ENCODE peak calls at places on chromosomes 7 and 10, in four cellular contexts. R is pancreas, X is RWPE2, Z is sigmoid colon. B is an unnamed sample. For H3K4me1 and H3K36me3, the result is how much of the 10 kb centered on the place peaks cover.

GRCh38 chr7:116353614-116354013 is 143.3 kb downstream of the TES start:
- DNase-seq in R (peak), X (no peak), Z (peak), B (peak)

GRCh38 chr10:72728462-72728861 is 36.5 kb downstream of the MCU start:
- DNase-seq in R (no peak), X (no peak), Z (no peak), B (no peak)

GRCh38 chr7:25849361-25850184 is 302.4 kb upstream of the NFE2L3 start:
- DNase-seq in R (peak), X (no peak), Z (no peak), B (no peak)

GRCh38 chr10:4984971-4985594 is 18.6 kb downstream of the AKR1C2 start:
- DNase-seq in R (no peak), X (no peak), Z (no peak), B (no peak)

GRCh38 chr7:100080895-100081534 is 508 bp downstream of the ZNF3 start:
- DNase-seq in R (no peak), X (no peak), Z (no peak), B (no peak)

GRCh38 chr10:58856508-58857240 is 319.8 kb upstream of the PHYHIPL start:
- DNase-seq in R (peak), X (peak), Z (no peak), B (peak)

GRCh38 chr10:12198156-12198555 is 2.2 kb downstream of the CDC123 start:
- DNase-seq in R (no peak), X (no peak), Z (no peak), B (no peak)

GRCh38 chr7:95859434-95859833 is 87.1 kb downstream of the DYNC1I1 start:
- DNase-seq in R (no peak), X (no peak), Z (no peak), B (no peak)

GRCh38 chr10:86363184-86363832 is 3.3 kb downstream of the GRID1 start:
- DNase-seq in R (no peak), X (peak), Z (peak), B (no peak)

GRCh38 chr10:66713387-66713786 is 212.4 kb upstream of the LRRTM3 start:
- DNase-seq in R (no peak), X (no peak), Z (no peak), B (no peak)

GRCh38 chr10:126598009-126598408 is 72.5 kb downstream of the C10orf90 start:
- DNase-seq in R (peak), X (no peak), Z (no peak), B (no peak)

GRCh38 chr7:114969096-114969495 is 47.2 kb downstream of the MDFIC start:
- DNase-seq in R (no peak), X (no peak), Z (no peak), B (no peak)

GRCh38 chr10:102384606-102385429 is 10.7 kb upstream of the NFKB2 start:
- DNase-seq in R (no peak), X (no peak), Z (no peak), B (no peak)

GRCh38 chr10:124522903-124523260 is 61.3 kb downstream of the LHPP start:
- DNase-seq in R (no peak), X (no peak), Z (peak), B (no peak)

GRCh38 chr7:90625562-90625961 is 29.4 kb downstream of the CDK14 start:
- DNase-seq in R (no peak), X (peak), Z (peak), B (no peak)

GRCh38 chr7:110604885-110605284 is 486.0 kb upstream of the LRRN3 start:
- DNase-seq in R (no peak), X (no peak), Z (no peak), B (no peak)

GRCh38 chr7:25636871-25637283 is 408.6 kb upstream of the NPVF start:
- DNase-seq in R (no peak), X (no peak), Z (no peak), B (no peak)

GRCh38 chr10:11016959-11017574 is 605 bp upstream of the CELF2 start:
- DNase-seq in R (no peak), X (no peak), Z (no peak), B (no peak)

GRCh38 chr7:141071855-141072547 is 1.9 kb upstream of the TMEM178B start:
- DNase-seq in R (no peak), X (no peak), Z (no peak), B (no peak)

GRCh38 chr10:84783386-84783785 is 455.0 kb downstream of the CCSER2 start:
- DNase-seq in R (no peak), X (no peak), Z (no peak), B (no peak)

GRCh38 chr7:134905375-134905774 is 80.9 kb upstream of the AGBL3 start:
- DNase-seq in R (peak), X (no peak), Z (peak), B (peak)

GRCh38 chr10:1376384-1376945 is 320.3 kb downstream of the WDR37 start:
- DNase-seq in R (no peak), X (no peak), Z (no peak), B (no peak)

GRCh38 chr7:85564861-85565630 is 378.2 kb upstream of the SEMA3D start:
- DNase-seq in R (no peak), X (no peak), Z (no peak), B (no peak)

GRCh38 chr7:111029574-111030357 is 61.2 kb upstream of the LRRN3 start:
- DNase-seq in R (no peak), X (no peak), Z (no peak), B (peak)

GRCh38 chr7:7424151-7424873 is 111.4 kb downstream of the COL28A1 start:
- DNase-seq in R (peak), X (no peak), Z (peak), B (peak)

GRCh38 chr7:20323587-20323986 is 7.1 kb upstream of the ITGB8 start:
- DNase-seq in R (no peak), X (no peak), Z (no peak), B (no peak)

GRCh38 chr7:22597845-22598244 is 97.9 kb upstream of the STEAP1B start:
- DNase-seq in R (no peak), X (no peak), Z (no peak), B (no peak)

GRCh38 chr10:129820451-129820850 is 143.6 kb downstream of the EBF3 start:
- DNase-seq in R (no peak), X (no peak), Z (no peak), B (no peak)

GRCh38 chr10:62501547-62501946 is 127.4 kb downstream of the ZNF365 start:
- DNase-seq in R (no peak), X (no peak), Z (no peak), B (no peak)

GRCh38 chr7:137851361-137851945 is 4.7 kb upstream of the DGKI start:
- DNase-seq in R (no peak), X (no peak), Z (no peak), B (no peak)

GRCh38 chr10:61752111-61753011 is 89.6 kb downstream of the CABCOCO1 start:
- DNase-seq in R (no peak), X (no peak), Z (no peak), B (no peak)

GRCh38 chr7:134919240-134919641 is 67.1 kb upstream of the AGBL3 start:
- DNase-seq in R (no peak), X (no peak), Z (no peak), B (no peak)

GRCh38 chr7:44078521-44078920 is 3.8 kb downstream of the POLM start:
- DNase-seq in R (no peak), X (no peak), Z (no peak), B (no peak)

GRCh38 chr7:128352138-128352537 is 8.4 kb upstream of the RBM28 start:
- DNase-seq in R (peak), X (peak), Z (peak), B (no peak)
- TF ChIP-seq CTCF in R (peak), X (peak), Z (peak), B (peak)

DNA sequence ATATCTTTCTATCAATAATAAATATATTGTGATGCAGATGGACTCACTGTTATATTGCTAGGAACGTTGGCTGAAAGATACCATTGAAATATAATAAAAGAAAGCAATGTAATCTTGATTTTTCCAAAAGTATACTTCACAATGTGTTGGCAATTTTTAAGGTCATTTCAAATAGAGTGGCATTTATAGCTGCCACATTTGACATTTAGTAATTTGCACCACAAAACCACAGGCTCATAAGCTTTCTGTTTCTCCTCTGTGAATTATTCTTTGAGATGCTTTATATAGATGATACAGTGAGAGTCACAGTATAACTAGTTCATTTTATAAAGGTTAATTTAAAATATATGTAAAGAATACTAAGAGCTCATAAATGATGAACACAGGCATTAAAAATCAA is 44.6 kb downstream of the TMEM168 start:
- DNase-seq in R (no peak), X (no peak), Z (no peak), B (no peak)
- H3K4me1 ChIP-seq in R (under half), X (under half), Z (under half), B (under half)

DNA sequence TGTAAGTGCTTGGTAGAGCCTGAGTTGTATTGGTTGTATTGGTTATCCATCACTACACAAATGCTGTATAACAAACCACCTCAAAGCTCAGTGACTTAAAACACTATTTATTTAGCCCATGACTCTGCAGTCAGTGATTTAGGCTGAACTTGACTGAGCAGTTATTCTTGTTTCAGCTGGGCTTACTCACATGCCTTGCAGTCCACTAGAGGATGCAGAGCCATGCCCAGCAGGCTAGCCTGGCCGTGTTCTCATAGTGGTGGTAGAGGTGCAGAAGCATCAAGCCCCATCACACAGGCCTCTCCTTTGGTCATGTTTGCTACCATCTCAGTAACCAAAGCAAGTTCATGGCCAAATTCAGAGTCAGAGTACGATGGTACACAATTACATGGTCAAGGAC is 43.9 kb downstream of the LUC7L2 start:
- DNase-seq in R (no peak), X (no peak), Z (no peak), B (no peak)
- H3K36me3 ChIP-seq in R (half or more), X (half or more), Z (under half), B (half or more)

DNA sequence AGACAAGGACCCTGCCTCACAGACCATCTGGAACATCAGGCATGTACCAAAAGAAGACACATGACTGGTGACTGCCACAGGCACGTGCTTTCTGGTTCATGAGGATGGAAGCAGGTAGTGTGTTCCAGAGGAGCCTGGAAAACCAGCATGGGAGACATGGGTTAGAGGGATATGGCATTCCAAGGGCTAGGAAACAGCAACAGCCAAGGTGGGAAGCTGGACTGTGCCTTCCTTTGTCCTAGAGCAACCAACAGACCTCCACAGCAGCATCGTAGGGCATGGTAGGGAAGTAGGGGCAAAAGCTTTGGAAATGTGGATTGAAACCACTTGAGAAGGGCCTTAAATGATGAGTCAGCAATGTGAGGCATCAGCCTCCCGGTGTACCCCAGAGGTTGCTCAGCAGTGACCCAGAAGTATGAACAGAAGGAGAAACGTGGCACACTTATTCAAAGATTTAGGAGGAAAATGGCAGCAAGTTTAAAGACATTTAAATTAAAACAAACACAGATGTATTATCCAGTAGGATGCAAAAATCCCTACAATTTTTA is 51.0 kb downstream of the PRLHR start:
- DNase-seq in R (no peak), X (no peak), Z (no peak), B (no peak)
- TF ChIP-seq CTCF in R (no peak), X (peak), Z (no peak), B (no peak)

DNA sequence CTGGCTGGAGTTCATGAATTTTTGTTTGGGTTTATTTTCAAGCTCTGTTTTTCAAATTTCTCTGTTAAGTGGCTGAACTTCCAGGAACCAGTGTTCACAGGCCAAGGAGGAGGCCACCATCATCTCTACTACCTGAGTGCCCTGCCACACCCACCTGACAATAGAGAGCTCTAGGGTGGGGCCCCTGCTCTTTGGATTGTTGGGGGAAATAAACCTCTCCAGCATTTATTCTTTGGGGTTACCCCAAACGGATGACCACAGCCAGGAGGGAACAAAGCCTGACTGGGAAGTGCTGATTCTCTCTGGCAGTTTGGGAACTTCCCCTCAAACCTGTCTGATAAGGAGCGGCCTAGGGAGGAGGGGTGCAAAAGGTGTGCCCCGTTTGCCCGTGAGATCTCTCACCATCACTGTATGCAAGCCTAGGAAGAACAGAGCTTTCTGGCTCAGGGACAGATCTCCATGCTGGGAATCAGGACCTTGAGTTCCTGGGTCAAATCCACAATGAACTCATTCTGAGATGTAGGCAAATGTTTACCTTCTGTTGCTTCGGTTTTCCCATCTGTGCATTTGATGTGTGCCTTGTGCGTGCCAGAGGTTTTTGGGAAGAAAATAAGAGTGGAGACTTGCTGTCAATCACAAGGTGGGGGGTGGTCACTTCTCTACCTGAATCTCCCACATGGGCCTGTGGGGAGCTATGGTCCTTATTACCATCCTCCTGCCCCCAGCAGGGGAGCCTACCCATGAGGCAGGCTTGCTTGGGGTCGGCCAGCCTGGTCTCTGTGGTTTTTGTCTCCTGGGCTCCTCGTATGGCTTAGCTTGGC is 27.7 kb upstream of the PDCD4 start:
- DNase-seq in R (peak), X (no peak), Z (peak), B (no peak)
- H3K4me1 ChIP-seq in R (half or more), X (under half), Z (under half), B (under half)

GRCh38 chr7:139589474-139589873 is 66.0 kb downstream of the CLEC2L start:
- DNase-seq in R (no peak), X (no peak), Z (no peak), B (no peak)

GRCh38 chr7:139594911-139595476 is 71.5 kb downstream of the CLEC2L start:
- DNase-seq in R (no peak), X (no peak), Z (no peak), B (no peak)

GRCh38 chr7:139591550-139592195 is 68.2 kb downstream of the CLEC2L start:
- DNase-seq in R (no peak), X (no peak), Z (no peak), B (no peak)

GRCh38 chr7:139595806-139596205 is 72.3 kb downstream of the CLEC2L start:
- DNase-seq in R (no peak), X (no peak), Z (no peak), B (no peak)

GRCh38 chr7:139592801-139593461 is 69.4 kb downstream of the CLEC2L start:
- DNase-seq in R (no peak), X (no peak), Z (no peak), B (no peak)
- H3K36me3 ChIP-seq in R (half or more), X (half or more), Z (under half), B (half or more)

DNA sequence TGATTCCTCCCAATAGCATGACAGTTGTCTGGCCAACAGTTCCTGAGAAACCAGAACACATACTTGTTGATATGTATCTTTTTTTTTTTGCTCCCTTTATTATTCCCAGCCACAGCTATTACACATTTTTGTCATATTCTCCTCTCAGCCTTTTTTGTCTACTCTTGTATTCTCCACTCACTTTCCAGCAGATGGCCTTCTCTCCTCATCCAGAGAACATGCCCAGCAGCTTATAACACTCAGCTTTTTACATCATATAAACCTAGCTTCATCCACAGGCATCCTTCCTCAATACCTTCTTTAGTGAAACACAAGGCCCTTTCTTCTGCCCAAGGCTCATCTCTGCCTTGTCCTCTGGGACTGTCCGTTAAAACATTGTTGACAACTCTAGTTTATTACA is 101.7 kb downstream of the ORC5 start:
- DNase-seq in R (no peak), X (no peak), Z (no peak), B (no peak)
- TF ChIP-seq CTCF in R (no peak), X (no peak), Z (no peak), B (no peak)